ENCODE peak calls at places on chromosomes 3 and 15, in five cellular contexts. R is NCI-H1930, C is GM19239, V is posterior cingulate gyrus, Y is HFF-Myc. H is an unnamed sample.

GRCh38 chr3:158918451-158918850 is 116.6 kb downstream of the MFSD1 start:
- DNase-seq in R (no peak), C (no peak), V (no peak), Y (no peak), H (no peak)

GRCh38 chr15:52679232-52680040 is at the start of gene ATOSA:
- DNase-seq in R (peak), C (peak), V (peak), Y (peak), H (peak)

GRCh38 chr3:184443364-184443763 is 63.5 kb downstream of the CHRD start:
- DNase-seq in R (no peak), C (no peak), V (no peak), Y (no peak), H (no peak)

GRCh38 chr3:43455233-43455632 is 166.6 kb downstream of the ANO10 start:
- DNase-seq in R (no peak), C (no peak), V (no peak), Y (no peak), H (no peak)

GRCh38 chr15:50790778-50791536 is 25.5 kb upstream of the SPPL2A start:
- DNase-seq in R (no peak), C (no peak), V (no peak), Y (no peak), H (peak)

GRCh38 chr15:34336333-34336732 is 1.2 kb downstream of the SLC12A6 start:
- DNase-seq in R (no peak), C (no peak), V (no peak), Y (no peak), H (no peak)

GRCh38 chr15:27783668-27784067 is 315.4 kb downstream of the OCA2 start:
- DNase-seq in R (no peak), C (no peak), V (no peak), Y (no peak), H (no peak)

GRCh38 chr3:31754575-31755278 is 222.0 kb downstream of the STT3B start:
- DNase-seq in R (no peak), C (no peak), V (no peak), Y (no peak), H (no peak)

GRCh38 chr15:43299411-43299810 is 31.0 kb downstream of the LCMT2 start:
- DNase-seq in R (no peak), C (no peak), V (no peak), Y (no peak), H (no peak)

GRCh38 chr15:71355268-71355667 is 240.0 kb downstream of the THSD4 start:
- DNase-seq in R (no peak), C (no peak), V (no peak), Y (no peak), H (no peak)

GRCh38 chr3:182405752-182406151 is 387.6 kb upstream of the ATP11B start:
- DNase-seq in R (no peak), C (no peak), V (no peak), Y (no peak), H (no peak)

H was measured in left colon.